ENCODE peak calls at places on chromosomes 2 and 18, in five cellular contexts. U is GM03348, J is HCT116, N is EH, F is fibroblast of the conjunctiva. W is an unnamed sample.

GRCh38 chr18:12304351-12305210 is 3.5 kb upstream of the TUBB6 start:
- DNase-seq in U (no peak), J (no peak), N (no peak), F (no peak), W (no peak)

GRCh38 chr2:146579154-146579930 is 1265.5 kb upstream of the ACVR2A start:
- DNase-seq in U (peak), J (no peak), N (peak), F (peak), W (peak)

GRCh38 chr2:66805136-66805535 is 370.2 kb downstream of the MEIS1 start:
- DNase-seq in U (no peak), J (no peak), N (no peak), F (no peak), W (no peak)

GRCh38 chr2:26184086-26184485 is 11.2 kb downstream of the GAREM2 start:
- DNase-seq in U (no peak), J (no peak), N (no peak), F (no peak), W (no peak)

GRCh38 chr2:217911283-217911965 is 91.4 kb downstream of the TNS1 start:
- DNase-seq in U (peak), J (no peak), N (peak), F (no peak), W (peak)

GRCh38 chr2:20040489-20041172 is 10.8 kb downstream of the LAPTM4A start:
- DNase-seq in U (no peak), J (no peak), N (peak), F (no peak), W (peak)

GRCh38 chr2:11789243-11789642 is 42.8 kb downstream of the LPIN1 start:
- DNase-seq in U (no peak), J (no peak), N (no peak), F (no peak), W (no peak)

GRCh38 chr2:65416321-65416720 is 16.1 kb downstream of the SPRED2 start:
- DNase-seq in U (no peak), J (no peak), N (no peak), F (no peak), W (no peak)

GRCh38 chr2:239383036-239383795 is 17.6 kb downstream of the HDAC4 start:
- DNase-seq in U (no peak), J (no peak), N (no peak), F (no peak), W (no peak)

GRCh38 chr2:3542107-3542506 is 16.0 kb downstream of the RNASEH1 start:
- DNase-seq in U (no peak), J (no peak), N (no peak), F (no peak), W (no peak)

GRCh38 chr2:88671786-88672427 is 19.6 kb upstream of the RPIA start:
- DNase-seq in U (peak), J (peak), N (peak), F (peak), W (peak)

GRCh38 chr2:239290618-239291504 is 110.0 kb downstream of the HDAC4 start:
- DNase-seq in U (peak), J (no peak), N (no peak), F (no peak), W (peak)

GRCh38 chr2:188265315-188265714 is 26.4 kb upstream of the GULP1 start:
- DNase-seq in U (no peak), J (no peak), N (no peak), F (no peak), W (no peak)

GRCh38 chr2:21367421-21367820 is 243.7 kb downstream of the TDRD15 start:
- DNase-seq in U (no peak), J (no peak), N (no peak), F (no peak), W (no peak)

GRCh38 chr2:176079851-176080539 is 3.8 kb downstream of the EVX2 start:
- DNase-seq in U (peak), J (peak), N (peak), F (peak), W (peak)

GRCh38 chr2:39584283-39584972 is 81.3 kb upstream of the TMEM178A start:
- DNase-seq in U (peak), J (no peak), N (peak), F (peak), W (peak)

GRCh38 chr2:9288681-9289338 is 82.2 kb downstream of the ASAP2 start:
- DNase-seq in U (peak), J (no peak), N (peak), F (no peak), W (peak)

GRCh38 chr2:135600915-135601314 is 69.6 kb downstream of the R3HDM1 start:
- DNase-seq in U (peak), J (no peak), N (peak), F (no peak), W (peak)

GRCh38 chr2:150296795-150297546 is 190.5 kb downstream of the RND3 start:
- DNase-seq in U (peak), J (no peak), N (peak), F (peak), W (peak)

GRCh38 chr2:71379086-71379485 is 47.5 kb downstream of the ZNF638 start:
- DNase-seq in U (peak), J (peak), N (peak), F (peak), W (peak)

GRCh38 chr2:118121986-118122767 is 33.9 kb downstream of the INSIG2 start:
- DNase-seq in U (no peak), J (no peak), N (no peak), F (no peak), W (peak)

GRCh38 chr2:23293063-23293462 is 91.9 kb upstream of the KLHL29 start:
- DNase-seq in U (peak), J (no peak), N (peak), F (no peak), W (peak)

GRCh38 chr2:191533693-191534175 is 144.2 kb upstream of the NABP1 start:
- DNase-seq in U (peak), J (no peak), N (peak), F (no peak), W (peak)

GRCh38 chr2:9057939-9058761 is 54.7 kb upstream of the MBOAT2 start:
- DNase-seq in U (no peak), J (peak), N (peak), F (peak), W (peak)

GRCh38 chr2:171225989-171226388 is 65.3 kb upstream of the TLK1 start:
- DNase-seq in U (no peak), J (no peak), N (no peak), F (no peak), W (no peak)

GRCh38 chr2:227374158-227374557 is 4.9 kb downstream of the TM4SF20 start:
- DNase-seq in U (peak), J (no peak), N (peak), F (no peak), W (peak)

GRCh38 chr2:74893332-74893731 is 59.4 kb downstream of the HK2 start:
- DNase-seq in U (peak), J (no peak), N (peak), F (peak), W (peak)

GRCh38 chr2:226115102-226115831 is 684.4 kb downstream of the IRS1 start:
- DNase-seq in U (peak), J (peak), N (peak), F (peak), W (peak)

GRCh38 chr2:24559714-24560113 is 68.7 kb downstream of the NCOA1 start:
- DNase-seq in U (no peak), J (no peak), N (peak), F (peak), W (peak)

GRCh38 chr2:18238231-18238630 is 322.2 kb downstream of the RDH14 start:
- DNase-seq in U (no peak), J (no peak), N (no peak), F (no peak), W (no peak)

GRCh38 chr2:96427917-96428316 is 77.2 kb downstream of the NEURL3 start:
- DNase-seq in U (peak), J (peak), N (peak), F (peak), W (peak)

GRCh38 chr2:238202326-238203103 is 980 bp downstream of the ILKAP start:
- DNase-seq in U (peak), J (no peak), N (peak), F (no peak), W (peak)

GRCh38 chr18:8238507-8238906 is 370.7 kb upstream of the RAB12 start:
- DNase-seq in U (no peak), J (no peak), N (no peak), F (no peak), W (no peak)

GRCh38 chr2:101850991-101851390 is 140.8 kb upstream of the IL1R2 start:
- DNase-seq in U (no peak), J (no peak), N (no peak), F (no peak), W (no peak)

GRCh38 chr2:66024396-66024795 is 410.5 kb upstream of the MEIS1 start:
- DNase-seq in U (no peak), J (no peak), N (no peak), F (no peak), W (no peak)

GRCh38 chr2:24360963-24361330 is 611 bp upstream of the ITSN2 start:
- DNase-seq in U (no peak), J (no peak), N (no peak), F (no peak), W (no peak)

GRCh38 chr2:162678551-162678950 is 160.0 kb downstream of the KCNH7 start:
- DNase-seq in U (no peak), J (no peak), N (no peak), F (no peak), W (no peak)

GRCh38 chr2:142178604-142179003 is 47.8 kb upstream of the LRP1B start:
- DNase-seq in U (no peak), J (no peak), N (no peak), F (no peak), W (no peak)

W was measured in GM23248.